ENCODE peak calls at places on chromosomes 11 and 22, in six cellular contexts. E is gastrocnemius medialis, I is cardiac muscle cell, V is prostate gland, J is A673, A is lung. Q is an unnamed sample.

GRCh38 chr11:79406376-79406775 is 34.5 kb downstream of the TENM4 start:
- DNase-seq in A (no peak), J (no peak), V (no peak), E (no peak), I (no peak), Q (no peak)

GRCh38 chr22:48827228-48827810 is 1000.4 kb downstream of the BRD1 start:
- DNase-seq in E (no peak), A (no peak), V (no peak), J (peak; percentile 29), I (no peak), Q (no peak)

GRCh38 chr11:2652857-2653643 is 46.7 kb downstream of the KCNQ1OT1 start:
- DNase-seq in V (no peak), I (no peak), E (no peak), A (no peak), J (no peak), Q (no peak)

GRCh38 chr22:38176170-38176741 is 5.4 kb downstream of the PLA2G6 start:
- DNase-seq in J (no peak), V (peak; percentile 73), A (peak; percentile 46), I (no peak), E (peak; percentile 99), Q (peak; percentile 79)

GRCh38 chr11:124122123-124122522 is 6.9 kb downstream of the VWA5A start:
- DNase-seq in E (no peak), A (no peak), J (no peak), V (no peak), I (peak; percentile 23), Q (no peak)

GRCh38 chr11:96102664-96103068 is 178.8 kb upstream of the MTMR2 start:
- DNase-seq in V (no peak), I (no peak), J (peak; percentile 56), E (no peak), A (no peak), Q (no peak)

GRCh38 chr11:72668645-72669347 is 5.4 kb downstream of the PDE2A start:
- DNase-seq in V (no peak), J (no peak), A (no peak), E (no peak), I (no peak), Q (no peak)

GRCh38 chr11:21430532-21430931 is 761.1 kb downstream of the NELL1 start:
- DNase-seq in V (no peak), J (no peak), I (no peak), E (no peak), A (no peak), Q (no peak)

GRCh38 chr11:6746086-6746618 is 25.6 kb downstream of the OR2AG2 start:
- DNase-seq in A (no peak), I (no peak), E (no peak), J (no peak), V (no peak), Q (no peak)

GRCh38 chr11:66651011-66651410 is 12.5 kb downstream of the RBM4 start:
- DNase-seq in J (no peak), E (no peak), I (no peak), V (no peak), A (no peak), Q (no peak)

GRCh38 chr11:33779849-33780528 is 5.7 kb upstream of the FBXO3 start:
- DNase-seq in A (no peak), V (no peak), E (no peak), J (no peak), I (peak; percentile 73), Q (no peak)

GRCh38 chr11:134258577-134258976 is 5.2 kb downstream of the ACAD8 start:
- DNase-seq in A (no peak), V (peak; percentile 43), J (no peak), E (no peak), I (no peak), Q (no peak)

GRCh38 chr22:26573026-26573662 is 16.8 kb downstream of the TPST2 start:
- DNase-seq in E (no peak), A (peak; percentile 56), J (peak; percentile 12), V (peak; percentile 34), I (no peak), Q (peak; percentile 77)

DNA sequence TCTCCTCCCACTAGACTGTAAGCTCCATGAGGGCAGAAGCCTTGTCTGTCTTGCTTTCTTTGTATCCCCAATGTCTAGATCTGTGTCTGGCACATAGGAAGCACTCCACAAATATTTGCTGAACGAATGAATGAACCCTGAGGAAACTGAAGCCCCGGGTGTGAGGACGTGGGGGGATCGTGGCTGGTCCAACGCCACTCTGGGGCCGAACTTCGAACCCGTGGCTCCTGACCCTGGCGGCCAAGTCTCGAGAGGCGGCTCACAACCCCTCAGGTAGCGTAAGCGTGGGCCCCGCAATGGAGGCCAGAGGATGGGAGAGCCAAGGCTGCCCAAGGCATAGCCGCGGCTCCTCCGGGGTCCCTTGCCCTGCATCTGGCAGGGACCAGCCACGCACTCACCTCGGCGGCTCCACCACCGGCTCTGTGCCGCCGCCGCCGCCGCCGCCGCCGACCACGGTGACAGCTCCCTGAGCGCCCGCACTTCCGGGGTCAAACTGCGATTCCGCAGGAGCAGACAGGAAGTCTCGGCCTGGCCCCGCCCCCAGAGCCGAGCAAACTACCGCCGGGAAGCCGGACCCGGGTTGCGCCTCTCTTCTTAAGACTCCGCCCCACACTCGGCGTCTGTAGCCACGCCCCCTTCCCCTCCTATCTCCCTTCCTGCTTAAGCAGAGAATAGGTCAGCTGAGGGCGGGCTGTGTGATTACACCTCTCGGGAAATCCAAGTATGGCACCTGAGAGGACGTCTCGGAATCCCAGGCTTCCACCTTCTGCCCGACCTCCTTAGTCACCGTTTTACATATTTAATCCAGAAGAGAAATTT is at the start of gene ASCC2:
- DNase-seq in I (peak; percentile 99), J (peak; percentile 99), A (peak; percentile 99), V (peak; percentile 99), E (peak; percentile 100), Q (peak; percentile 99)
- TF ChIP-seq CTCF in I (no peak), J (no peak), A (no peak), V (peak; percentile 27), E (no peak), Q (peak; percentile 28)

DNA sequence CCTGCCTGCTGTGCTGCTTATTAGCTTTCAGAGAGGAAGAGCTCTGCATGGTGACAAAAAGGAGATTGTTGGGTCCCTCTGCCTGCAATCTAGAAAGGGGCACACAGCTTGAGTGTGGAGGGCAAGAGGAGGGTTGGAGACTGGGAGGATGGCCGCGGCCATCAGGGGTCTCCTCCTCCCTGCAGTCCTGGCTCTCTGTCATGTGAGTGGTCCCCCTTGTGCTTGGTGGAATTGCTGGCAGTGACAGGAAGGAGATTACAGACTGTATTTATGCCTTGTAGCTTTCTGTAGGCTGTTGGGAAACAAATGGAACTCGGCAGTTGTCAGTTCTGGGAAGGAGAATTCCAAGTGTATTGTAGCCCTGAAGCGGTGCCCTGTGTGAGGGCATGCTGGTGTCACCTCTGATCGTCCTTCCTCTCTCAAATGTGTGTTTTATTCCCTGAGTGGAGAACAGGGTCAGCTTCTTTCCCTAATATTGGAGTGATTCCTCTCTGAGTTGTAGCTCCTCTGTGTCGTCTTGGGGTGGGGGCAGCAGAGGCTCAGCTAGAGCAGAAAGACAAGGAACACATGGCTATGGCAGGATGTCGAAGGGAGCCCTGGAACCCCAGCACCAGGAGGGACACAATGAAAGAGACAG is 163.1 kb downstream of the PKNOX2 start:
- DNase-seq in V (no peak), J (no peak), E (no peak), A (no peak), I (no peak), Q (peak; percentile 60)
- H3K27me3 ChIP-seq in V (no peaks in the 10 kb centered on the region), J (peaks cover 14% of the 10 kb centered on the region), E (no peaks in the 10 kb centered on the region), A (no peaks in the 10 kb centered on the region), I (no peaks in the 10 kb centered on the region), Q (no peaks in the 10 kb centered on the region)

GRCh38 chr22:46453829-46454220 is 83.6 kb downstream of the CELSR1 start:
- DNase-seq in A (no peak), I (no peak), E (no peak), J (no peak), V (no peak), Q (no peak)

GRCh38 chr22:46455453-46455852 is 82.0 kb downstream of the CELSR1 start:
- DNase-seq in I (no peak), E (no peak), J (no peak), A (no peak), V (no peak), Q (no peak)

GRCh38 chr22:46453006-46453828 is 84.2 kb downstream of the CELSR1 start:
- DNase-seq in E (no peak), J (no peak), V (peak; percentile 76), A (no peak), I (no peak), Q (no peak)

GRCh38 chr22:46454910-46455269 is 82.5 kb downstream of the CELSR1 start:
- DNase-seq in I (no peak), A (no peak), J (no peak), E (no peak), V (no peak), Q (no peak)

DNA sequence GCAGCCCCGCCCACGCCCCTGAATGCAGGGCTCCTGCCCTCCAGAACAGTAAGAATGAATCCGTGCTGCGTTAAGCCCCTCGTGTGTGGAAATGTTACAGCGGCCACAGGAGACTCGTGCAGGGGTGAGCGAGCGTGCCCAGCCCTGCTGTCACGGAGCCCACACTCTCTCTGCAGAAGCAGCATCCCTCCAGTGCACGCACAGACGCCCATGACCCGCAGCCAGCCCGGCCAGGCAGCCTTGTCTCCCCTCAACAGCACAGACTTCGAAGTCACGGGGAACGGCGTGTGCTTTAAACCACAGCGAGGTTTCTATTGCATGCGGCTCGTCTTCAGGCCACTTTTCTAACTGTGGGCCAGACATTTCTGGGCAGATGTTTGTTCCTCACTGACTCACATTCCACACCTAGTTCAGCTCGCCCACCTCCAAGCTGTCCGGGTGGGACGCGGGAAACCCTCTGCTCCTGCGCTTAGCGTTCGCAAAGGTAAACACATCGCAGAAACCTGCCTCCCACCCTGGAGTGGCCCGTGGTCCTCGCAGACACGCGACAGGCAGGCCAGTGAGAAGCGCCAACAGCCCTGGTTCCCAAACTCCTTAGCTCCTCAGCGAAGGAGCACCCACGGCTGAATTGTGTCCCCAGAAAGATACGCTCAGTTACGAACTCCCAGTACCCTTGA is 83.0 kb downstream of the CELSR1 start:
- DNase-seq in I (no peak), J (no peak), A (no peak), E (no peak), V (no peak), Q (no peak)
- H3K4me1 ChIP-seq in I (peaks cover 4% of the 10 kb centered on the region), J (no peaks in the 10 kb centered on the region), A (no peaks in the 10 kb centered on the region), E (no peaks in the 10 kb centered on the region), V (peaks cover 28% of the 10 kb centered on the region), Q (no peaks in the 10 kb centered on the region)

GRCh38 chr11:40306938-40307548 is 1152.4 kb downstream of the LRRC4C start:
- DNase-seq in E (no peak), J (peak; percentile 87), I (peak; percentile 56), A (no peak), V (no peak), Q (no peak)
- TF ChIP-seq CTCF in E (no peak), J (peak; percentile 99), I (peak; percentile 72), A (peak; percentile 20), V (no peak), Q (peak; percentile 28)

DNA sequence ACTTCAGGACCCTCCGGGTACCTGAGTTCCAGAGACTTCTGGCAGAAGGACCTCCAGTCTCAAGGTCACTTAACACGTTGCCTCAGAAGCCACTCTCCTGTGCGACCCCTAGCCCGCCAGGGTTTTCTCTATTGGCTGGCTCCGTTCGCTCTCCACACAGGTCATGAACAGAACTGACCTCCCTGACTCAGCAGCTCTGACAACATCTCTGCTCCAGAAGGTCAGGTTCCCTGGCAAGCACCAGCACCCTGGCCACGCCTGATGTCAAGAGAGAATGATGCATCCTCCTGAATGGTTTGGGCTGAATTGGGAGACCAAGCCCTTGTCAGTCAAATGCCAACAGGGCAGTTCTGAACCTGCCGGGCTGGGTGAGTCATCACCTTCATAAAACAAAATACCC is 84.3 kb upstream of the TMEM45B start:
- DNase-seq in V (no peak), I (no peak), A (no peak), J (no peak), E (no peak), Q (no peak)
- H3K27me3 ChIP-seq in V (no peaks in the 10 kb centered on the region), I (peaks cover 4% of the 10 kb centered on the region), A (no peaks in the 10 kb centered on the region), J (no peaks in the 10 kb centered on the region), E (no peaks in the 10 kb centered on the region), Q (peaks cover 11% of the 10 kb centered on the region)

Q was measured in tibial artery.